ENCODE peak calls at places on chromosome 4, in four cellular contexts. W is endodermal cell, S is colonic mucosa, D is heart right ventricle. Z is an unnamed sample.

GRCh38 chr4:136918772-136919171 is 613.5 kb downstream of the PCDH18 start:
- DNase-seq in W (no peak), D (no peak), S (no peak), Z (no peak)

GRCh38 chr4:53929955-53930798 is 134.2 kb downstream of the CHIC2 start:
- DNase-seq in D (peak), W (peak), S (peak), Z (peak)

GRCh38 chr4:141810038-141810701 is 173.8 kb downstream of the IL15 start:
- DNase-seq in D (no peak), S (no peak), W (peak), Z (no peak)

GRCh38 chr4:81049861-81050423 is 19.4 kb downstream of the BMP3 start:
- DNase-seq in S (no peak), D (no peak), W (no peak), Z (no peak)

GRCh38 chr4:176467011-176467410 is 147.2 kb downstream of the SPCS3 start:
- DNase-seq in D (no peak), S (no peak), W (no peak), Z (no peak)

GRCh38 chr4:63211377-63211776 is 1197.9 kb downstream of the TECRL start:
- DNase-seq in W (no peak), S (no peak), D (no peak), Z (no peak)

GRCh38 chr4:84159767-84160166 is 339.3 kb downstream of the NKX6-1 start:
- DNase-seq in W (peak), S (no peak), D (no peak), Z (no peak)

GRCh38 chr4:25703731-25704388 is 48.2 kb downstream of the SLC34A2 start:
- DNase-seq in S (no peak), W (no peak), D (no peak), Z (no peak)

GRCh38 chr4:158578476-158578875 is 56.8 kb downstream of the RXFP1 start:
- DNase-seq in D (no peak), S (no peak), W (no peak), Z (no peak)

GRCh38 chr4:1194028-1194900 is 21.9 kb upstream of the SPON2 start:
- DNase-seq in S (peak), D (peak), W (peak), Z (peak)

GRCh38 chr4:22766068-22766467 is 73.3 kb downstream of the GBA3 start:
- DNase-seq in S (no peak), D (no peak), W (no peak), Z (no peak)

GRCh38 chr4:121597346-121597934 is 99.3 kb downstream of the ANXA5 start:
- DNase-seq in S (no peak), W (no peak), D (no peak), Z (no peak)

GRCh38 chr4:123052007-123052406 is 129.6 kb upstream of the NUDT6 start:
- DNase-seq in D (no peak), S (no peak), W (no peak), Z (no peak)

GRCh38 chr4:102586002-102586643 is 85.0 kb downstream of the NFKB1 start:
- DNase-seq in W (no peak), D (no peak), S (no peak), Z (no peak)

GRCh38 chr4:16026155-16026761 is 57.6 kb downstream of the PROM1 start:
- DNase-seq in D (no peak), W (no peak), S (peak), Z (no peak)

GRCh38 chr4:2417765-2418651 is at the start of gene ZFYVE28:
- DNase-seq in D (no peak), W (peak), S (peak), Z (no peak)

GRCh38 chr4:98522062-98522461 is 136.3 kb downstream of the TSPAN5 start:
- DNase-seq in D (no peak), W (no peak), S (no peak), Z (no peak)

GRCh38 chr4:4677825-4678522 is 136.1 kb upstream of the STX18 start:
- DNase-seq in D (no peak), W (peak), S (no peak), Z (no peak)

GRCh38 chr4:1342003-1342402 is 5.0 kb upstream of the UVSSA start:
- DNase-seq in D (no peak), S (no peak), W (no peak), Z (no peak)

GRCh38 chr4:3201718-3202702 is 46.9 kb upstream of the MSANTD1 start:
- DNase-seq in S (peak), D (no peak), W (peak), Z (no peak)

GRCh38 chr4:79584902-79585301 is 176.9 kb upstream of the GK2 start:
- DNase-seq in S (no peak), W (no peak), D (no peak), Z (no peak)

GRCh38 chr4:106708604-106708876 is 327.6 kb downstream of the DKK2 start:
- DNase-seq in D (no peak), S (no peak), W (no peak), Z (no peak)

GRCh38 chr4:119209077-119209476 is 3.4 kb upstream of the USP53 start:
- DNase-seq in S (no peak), W (no peak), D (no peak), Z (no peak)

GRCh38 chr4:56049428-56050212 is 100.9 kb downstream of the CEP135 start:
- DNase-seq in S (peak), D (peak), W (peak), Z (peak)

GRCh38 chr4:98046665-98047064 is 96.6 kb downstream of the STPG2 start:
- DNase-seq in D (no peak), W (peak), S (no peak), Z (no peak)

GRCh38 chr4:4425119-4425690 is 38.3 kb downstream of the NSG1 start:
- DNase-seq in S (no peak), D (no peak), W (peak), Z (no peak)

GRCh38 chr4:122798101-122798500 is 28.5 kb upstream of the FGF2 start:
- DNase-seq in W (peak), S (peak), D (peak), Z (no peak)

GRCh38 chr4:145842224-145842887 is 96.3 kb downstream of the ZNF827 start:
- DNase-seq in D (no peak), W (no peak), S (no peak), Z (no peak)

GRCh38 chr4:11769425-11769824 is 340.7 kb upstream of the HS3ST1 start:
- DNase-seq in D (no peak), S (no peak), W (no peak), Z (no peak)

GRCh38 chr4:6892190-6892908 is 17.3 kb upstream of the TBC1D14 start:
- DNase-seq in S (peak), D (no peak), W (peak), Z (no peak)
- TF ChIP-seq CTCF in S (no peak), D (no peak), W (peak), Z (no peak)

GRCh38 chr4:110970642-110971041 is 347.8 kb upstream of the PITX2 start:
- DNase-seq in D (no peak), W (peak), S (peak), Z (no peak)
- TF ChIP-seq CTCF in D (no peak), W (peak), S (peak), Z (no peak)

GRCh38 chr4:127781303-127782024 is 658 bp upstream of the HSPA4L start:
- DNase-seq in S (no peak), W (no peak), D (peak), Z (peak)

GRCh38 chr4:127783026-127783769 is 1.1 kb downstream of the HSPA4L start:
- DNase-seq in S (peak), D (peak), W (peak), Z (no peak)

GRCh38 chr4:127782025-127782274 is 172 bp upstream of the HSPA4L start:
- DNase-seq in D (peak), W (peak), S (peak), Z (peak)

GRCh38 chr4:127783971-127784519 is 1.9 kb downstream of the HSPA4L start:
- DNase-seq in W (no peak), S (no peak), D (no peak), Z (no peak)

DNA sequence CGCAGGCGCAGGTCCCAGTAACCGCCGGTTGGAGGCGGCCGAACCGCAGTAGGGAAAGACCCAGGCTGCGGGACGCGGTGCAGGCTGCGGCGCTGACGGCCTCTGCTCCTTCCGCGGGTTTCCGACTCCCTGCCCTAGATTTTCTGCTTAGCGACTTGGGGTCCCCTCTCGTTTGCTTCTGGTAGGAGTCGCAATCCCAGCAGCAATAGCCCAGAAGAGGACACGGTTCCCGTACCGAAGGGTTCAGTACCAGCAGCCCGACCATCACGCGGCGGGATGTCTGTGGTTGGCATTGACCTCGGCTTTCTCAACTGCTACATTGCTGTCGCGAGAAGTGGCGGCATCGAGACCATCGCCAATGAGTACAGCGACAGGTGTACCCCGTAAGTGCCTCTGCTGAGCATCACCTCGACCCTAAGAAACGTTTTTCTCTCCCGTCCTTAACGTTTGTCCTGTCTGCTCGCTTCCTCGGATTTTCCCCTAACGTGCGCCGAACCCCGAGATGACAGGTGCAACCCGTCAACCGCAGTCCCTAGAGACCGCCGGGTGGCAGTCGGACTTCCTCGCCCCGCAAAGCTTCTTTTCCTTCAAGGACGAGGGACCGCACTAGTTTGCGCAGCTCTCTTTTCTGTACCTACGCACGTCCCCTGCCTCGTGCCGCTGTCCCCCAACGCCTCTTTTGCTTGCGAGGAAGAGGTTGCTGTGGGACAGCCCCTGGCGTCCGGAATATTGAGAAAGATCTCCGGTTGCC is at the start of gene HSPA4L:
- DNase-seq in D (peak), S (peak), W (no peak), Z (peak)
- TF ChIP-seq CTCF in D (no peak), S (no peak), W (peak), Z (peak)

GRCh38 chr4:94171616-94172015 is 36.0 kb upstream of the SMARCAD1 start:
- DNase-seq in D (no peak), W (no peak), S (no peak), Z (no peak)
- TF ChIP-seq CTCF in D (peak), W (peak), S (no peak), Z (no peak)

DNA sequence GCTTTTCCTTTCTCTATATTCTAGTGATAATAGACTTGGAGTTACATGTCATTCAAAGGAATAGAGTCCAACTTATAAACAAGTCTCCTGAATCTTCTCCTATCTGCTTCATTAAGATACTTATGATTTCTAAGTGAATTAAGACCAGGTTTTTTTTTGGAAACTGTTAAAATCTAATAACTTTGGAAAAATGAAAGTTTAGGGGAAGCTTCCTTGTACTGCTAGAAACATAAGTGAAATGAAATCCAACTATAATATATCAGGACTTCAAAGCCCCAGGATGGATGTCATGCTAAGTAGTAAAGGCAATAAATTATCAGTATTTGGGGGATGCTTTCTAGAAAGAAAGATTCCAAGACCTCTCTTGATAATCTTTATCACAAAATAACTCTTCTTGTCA is 24.8 kb downstream of the GRIA2 start:
- DNase-seq in D (no peak), S (no peak), W (no peak), Z (no peak)
- TF ChIP-seq CTCF in D (no peak), S (no peak), W (no peak), Z (no peak)